ENCODE peak calls at places on chromosomes 5 and 9, in six cellular contexts. One of them, this sample, is unnamed.

GRCh38 chr5:1384521-1384920 is 39.6 kb upstream of the CLPTM1L start:
- DNase-seq in T-helper 2 cell: no peak
- DNase-seq in central memory CD4-positive, alpha-beta T cell: no peak
- DNase-seq in HT1080: no peak
- DNase-seq in IMR-90: no peak
- DNase-seq in EH: no peak
- DNase-seq in this sample: no peak

GRCh38 chr9:79685576-79685975 is 113.8 kb downstream of the TLE4 start:
- DNase-seq in T-helper 2 cell: no peak
- DNase-seq in central memory CD4-positive, alpha-beta T cell: no peak
- DNase-seq in HT1080: peak; percentile 24
- DNase-seq in IMR-90: peak; percentile 79
- DNase-seq in EH: peak; percentile 86
- DNase-seq in this sample: no peak

GRCh38 chr9:16039103-16039987 is 486.5 kb downstream of the CCDC171 start:
- DNase-seq in T-helper 2 cell: no peak
- DNase-seq in central memory CD4-positive, alpha-beta T cell: no peak
- DNase-seq in HT1080: peak; percentile 29
- DNase-seq in IMR-90: peak; percentile 51
- DNase-seq in EH: no peak
- DNase-seq in this sample: no peak

GRCh38 chr5:178143901-178144300 is 9.8 kb downstream of the NHP2 start:
- DNase-seq in T-helper 2 cell: no peak
- DNase-seq in central memory CD4-positive, alpha-beta T cell: no peak
- DNase-seq in HT1080: no peak
- DNase-seq in IMR-90: peak; percentile 59
- DNase-seq in EH: no peak
- DNase-seq in this sample: no peak

GRCh38 chr9:74951725-74952151 is 974 bp downstream of the C9orf40 start:
- DNase-seq in T-helper 2 cell: peak; percentile 31
- DNase-seq in central memory CD4-positive, alpha-beta T cell: peak; percentile 42
- DNase-seq in HT1080: peak; percentile 39
- DNase-seq in IMR-90: peak; percentile 12
- DNase-seq in EH: peak; percentile 50
- DNase-seq in this sample: peak; percentile 16

GRCh38 chr9:407255-407654 is 192.6 kb downstream of the DOCK8 start:
- DNase-seq in T-helper 2 cell: no peak
- DNase-seq in central memory CD4-positive, alpha-beta T cell: no peak
- DNase-seq in HT1080: no peak
- DNase-seq in IMR-90: no peak
- DNase-seq in EH: no peak
- DNase-seq in this sample: no peak

GRCh38 chr9:126411225-126411947 is 84.8 kb downstream of the MVB12B start:
- DNase-seq in T-helper 2 cell: peak; percentile 55
- DNase-seq in central memory CD4-positive, alpha-beta T cell: peak; percentile 72
- DNase-seq in HT1080: no peak
- DNase-seq in IMR-90: no peak
- DNase-seq in EH: no peak
- DNase-seq in this sample: no peak

GRCh38 chr5:98911221-98912040 is 17.4 kb downstream of the CHD1 start:
- DNase-seq in T-helper 2 cell: no peak
- DNase-seq in central memory CD4-positive, alpha-beta T cell: no peak
- DNase-seq in HT1080: no peak
- DNase-seq in IMR-90: no peak
- DNase-seq in EH: no peak
- DNase-seq in this sample: no peak

GRCh38 chr9:89330513-89330912 is 12.2 kb downstream of the SECISBP2 start:
- DNase-seq in T-helper 2 cell: no peak
- DNase-seq in central memory CD4-positive, alpha-beta T cell: no peak
- DNase-seq in HT1080: no peak
- DNase-seq in IMR-90: no peak
- DNase-seq in EH: no peak
- DNase-seq in this sample: no peak

GRCh38 chr5:169249001-169249400 is 51.9 kb downstream of the SLIT3 start:
- DNase-seq in T-helper 2 cell: no peak
- DNase-seq in central memory CD4-positive, alpha-beta T cell: no peak
- DNase-seq in HT1080: no peak
- DNase-seq in IMR-90: no peak
- DNase-seq in EH: peak; percentile 47
- DNase-seq in this sample: no peak

GRCh38 chr5:151591144-151591819 is at the start of gene FAT2:
- DNase-seq in T-helper 2 cell: no peak
- DNase-seq in central memory CD4-positive, alpha-beta T cell: no peak
- DNase-seq in HT1080: no peak
- DNase-seq in IMR-90: no peak
- DNase-seq in EH: no peak
- DNase-seq in this sample: no peak

GRCh38 chr9:78026947-78027346 is 4.7 kb downstream of the GNAQ start:
- DNase-seq in T-helper 2 cell: no peak
- DNase-seq in central memory CD4-positive, alpha-beta T cell: no peak
- DNase-seq in HT1080: no peak
- DNase-seq in IMR-90: peak; percentile 63
- DNase-seq in EH: peak; percentile 62
- DNase-seq in this sample: no peak

GRCh38 chr9:76219555-76220151 is 174.6 kb downstream of the RFK start:
- DNase-seq in T-helper 2 cell: no peak
- DNase-seq in central memory CD4-positive, alpha-beta T cell: no peak
- DNase-seq in HT1080: no peak
- DNase-seq in IMR-90: peak; percentile 10
- DNase-seq in EH: no peak
- DNase-seq in this sample: no peak

GRCh38 chr9:123637940-123638634 is 282.1 kb downstream of the CRB2 start:
- DNase-seq in T-helper 2 cell: peak; percentile 62
- DNase-seq in central memory CD4-positive, alpha-beta T cell: peak; percentile 60
- DNase-seq in HT1080: peak; percentile 13
- DNase-seq in IMR-90: peak; percentile 3
- DNase-seq in EH: no peak
- DNase-seq in this sample: no peak

GRCh38 chr9:35649431-35650340 is 1.0 kb downstream of the SIT1 start:
- DNase-seq in T-helper 2 cell: peak; percentile 40
- DNase-seq in central memory CD4-positive, alpha-beta T cell: peak; percentile 51
- DNase-seq in HT1080: no peak
- DNase-seq in IMR-90: no peak
- DNase-seq in EH: no peak
- DNase-seq in this sample: no peak

GRCh38 chr9:126702501-126703329 is 89.0 kb downstream of the LMX1B start:
- DNase-seq in T-helper 2 cell: no peak
- DNase-seq in central memory CD4-positive, alpha-beta T cell: no peak
- DNase-seq in HT1080: no peak
- DNase-seq in IMR-90: no peak
- DNase-seq in EH: no peak
- DNase-seq in this sample: no peak

GRCh38 chr5:93579561-93580386 is 1.2 kb downstream of the NR2F1-AS1 start:
- DNase-seq in T-helper 2 cell: no peak
- DNase-seq in central memory CD4-positive, alpha-beta T cell: no peak
- DNase-seq in HT1080: no peak
- DNase-seq in IMR-90: peak; percentile 48
- DNase-seq in EH: peak; percentile 60
- DNase-seq in this sample: no peak

GRCh38 chr5:41337240-41337639 is 123.9 kb upstream of the C6 start:
- DNase-seq in T-helper 2 cell: no peak
- DNase-seq in central memory CD4-positive, alpha-beta T cell: no peak
- DNase-seq in HT1080: no peak
- DNase-seq in IMR-90: no peak
- DNase-seq in EH: no peak
- DNase-seq in this sample: no peak

GRCh38 chr5:135826994-135827671 is 7.3 kb upstream of the SLC25A48 start:
- DNase-seq in T-helper 2 cell: no peak
- DNase-seq in central memory CD4-positive, alpha-beta T cell: no peak
- DNase-seq in HT1080: no peak
- DNase-seq in IMR-90: no peak
- DNase-seq in EH: no peak
- DNase-seq in this sample: no peak

GRCh38 chr5:73435640-73436534 is 12.7 kb downstream of the FOXD1 start:
- DNase-seq in T-helper 2 cell: no peak
- DNase-seq in central memory CD4-positive, alpha-beta T cell: no peak
- DNase-seq in HT1080: no peak
- DNase-seq in IMR-90: no peak
- DNase-seq in EH: no peak
- DNase-seq in this sample: no peak

GRCh38 chr9:6632516-6633328 is 12.8 kb downstream of the GLDC start:
- DNase-seq in T-helper 2 cell: no peak
- DNase-seq in central memory CD4-positive, alpha-beta T cell: no peak
- DNase-seq in HT1080: no peak
- DNase-seq in IMR-90: no peak
- DNase-seq in EH: no peak
- DNase-seq in this sample: peak; percentile 37

GRCh38 chr9:12819436-12820185 is 44.8 kb downstream of the LURAP1L start:
- DNase-seq in T-helper 2 cell: no peak
- DNase-seq in central memory CD4-positive, alpha-beta T cell: no peak
- DNase-seq in HT1080: no peak
- DNase-seq in IMR-90: no peak
- DNase-seq in EH: peak; percentile 32
- DNase-seq in this sample: no peak

GRCh38 chr5:53032188-53032587 is 43.0 kb downstream of the ITGA2 start:
- DNase-seq in T-helper 2 cell: no peak
- DNase-seq in central memory CD4-positive, alpha-beta T cell: no peak
- DNase-seq in HT1080: no peak
- DNase-seq in IMR-90: no peak
- DNase-seq in EH: no peak
- DNase-seq in this sample: no peak

GRCh38 chr9:115517335-115518075 is 399.5 kb upstream of the TNC start:
- DNase-seq in T-helper 2 cell: no peak
- DNase-seq in central memory CD4-positive, alpha-beta T cell: no peak
- DNase-seq in HT1080: no peak
- DNase-seq in IMR-90: peak; percentile 90
- DNase-seq in EH: peak; percentile 89
- DNase-seq in this sample: no peak

GRCh38 chr9:138103111-138103823 is 225.7 kb downstream of the CACNA1B start:
- DNase-seq in T-helper 2 cell: no peak
- DNase-seq in central memory CD4-positive, alpha-beta T cell: no peak
- DNase-seq in HT1080: no peak
- DNase-seq in IMR-90: no peak
- DNase-seq in EH: no peak
- DNase-seq in this sample: no peak

GRCh38 chr5:119792154-119792799 is 162.9 kb downstream of the FAM170A start:
- DNase-seq in T-helper 2 cell: no peak
- DNase-seq in central memory CD4-positive, alpha-beta T cell: no peak
- DNase-seq in HT1080: no peak
- DNase-seq in IMR-90: no peak
- DNase-seq in EH: no peak
- DNase-seq in this sample: no peak

GRCh38 chr5:67619636-67620035 is 423.0 kb upstream of the CD180 start:
- DNase-seq in T-helper 2 cell: no peak
- DNase-seq in central memory CD4-positive, alpha-beta T cell: no peak
- DNase-seq in HT1080: no peak
- DNase-seq in IMR-90: no peak
- DNase-seq in EH: no peak
- DNase-seq in this sample: no peak

GRCh38 chr9:112784020-112784788 is 33.6 kb downstream of the SNX30 start:
- DNase-seq in T-helper 2 cell: no peak
- DNase-seq in central memory CD4-positive, alpha-beta T cell: no peak
- DNase-seq in HT1080: peak; percentile 36
- DNase-seq in IMR-90: peak; percentile 59
- DNase-seq in EH: peak; percentile 42
- DNase-seq in this sample: no peak

GRCh38 chr5:173954671-173955605 is 34.0 kb upstream of the C5orf47 start:
- DNase-seq in T-helper 2 cell: no peak
- DNase-seq in central memory CD4-positive, alpha-beta T cell: no peak
- DNase-seq in HT1080: no peak
- DNase-seq in IMR-90: peak; percentile 95
- DNase-seq in EH: peak; percentile 89
- DNase-seq in this sample: no peak

GRCh38 chr5:86979801-86980510 is 287.7 kb upstream of the RASA1 start:
- DNase-seq in T-helper 2 cell: no peak
- DNase-seq in central memory CD4-positive, alpha-beta T cell: no peak
- DNase-seq in HT1080: peak; percentile 94
- DNase-seq in IMR-90: peak; percentile 71
- DNase-seq in EH: peak; percentile 91
- DNase-seq in this sample: no peak

GRCh38 chr9:1871486-1872181 is 143.5 kb upstream of the SMARCA2 start:
- DNase-seq in T-helper 2 cell: no peak
- DNase-seq in central memory CD4-positive, alpha-beta T cell: peak; percentile 2
- DNase-seq in HT1080: no peak
- DNase-seq in IMR-90: no peak
- DNase-seq in EH: peak; percentile 38
- DNase-seq in this sample: no peak

GRCh38 chr9:99365233-99365980 is 143.3 kb downstream of the SEC61B start:
- DNase-seq in T-helper 2 cell: no peak
- DNase-seq in central memory CD4-positive, alpha-beta T cell: no peak
- DNase-seq in HT1080: peak; percentile 62
- DNase-seq in IMR-90: peak; percentile 71
- DNase-seq in EH: peak; percentile 95
- DNase-seq in this sample: no peak

GRCh38 chr5:7789567-7789966 is 61.4 kb downstream of the CFAP90 start:
- DNase-seq in T-helper 2 cell: no peak
- DNase-seq in central memory CD4-positive, alpha-beta T cell: no peak
- DNase-seq in HT1080: no peak
- DNase-seq in IMR-90: no peak
- DNase-seq in EH: no peak
- DNase-seq in this sample: no peak

GRCh38 chr9:34001308-34001707 is 47.4 kb downstream of the UBAP2 start:
- DNase-seq in T-helper 2 cell: no peak
- DNase-seq in central memory CD4-positive, alpha-beta T cell: no peak
- DNase-seq in HT1080: no peak
- DNase-seq in IMR-90: no peak
- DNase-seq in EH: no peak
- DNase-seq in this sample: no peak

GRCh38 chr5:81650992-81651391 is 99.9 kb downstream of the SSBP2 start:
- DNase-seq in T-helper 2 cell: no peak
- DNase-seq in central memory CD4-positive, alpha-beta T cell: no peak
- DNase-seq in HT1080: no peak
- DNase-seq in IMR-90: no peak
- DNase-seq in EH: no peak
- DNase-seq in this sample: no peak